ENCODE peak calls at places on chromosome 5, in five cellular contexts. X is IMR-90, D is H9, J is H1, G is mesendoderm. P is an unnamed sample.

GRCh38 chr5:127176769-127177168 is 103.5 kb upstream of the C5orf63 start:
- DNase-seq in X (no peak), D (no peak), J (no peak), G (no peak), P (no peak)

GRCh38 chr5:176388003-176388340 is 426 bp downstream of the NOP16 start:
- DNase-seq in X (peak), D (peak), J (no peak), G (peak), P (no peak)

GRCh38 chr5:97266576-97266975 is 83.5 kb upstream of the RIOK2 start:
- DNase-seq in X (peak), D (no peak), J (no peak), G (no peak), P (no peak)

GRCh38 chr5:98425626-98426025 is 347.8 kb upstream of the RGMB start:
- DNase-seq in X (no peak), D (no peak), J (no peak), G (no peak), P (no peak)

GRCh38 chr5:120252839-120253238 is 211.3 kb upstream of the PRR16 start:
- DNase-seq in X (peak), D (no peak), J (no peak), G (no peak), P (no peak)

GRCh38 chr5:40165789-40166728 is 513.7 kb upstream of the PTGER4 start:
- DNase-seq in X (peak), D (peak), J (no peak), G (peak), P (no peak)

GRCh38 chr5:150523472-150524350 is 15.8 kb downstream of the NDST1 start:
- DNase-seq in X (peak), D (peak), J (no peak), G (peak), P (no peak)

GRCh38 chr5:57983426-57983825 is 476.5 kb downstream of the PLK2 start:
- DNase-seq in X (no peak), D (no peak), J (no peak), G (no peak), P (no peak)

GRCh38 chr5:126920291-126920690 is 110.1 kb downstream of the MARCHF3 start:
- DNase-seq in X (peak), D (no peak), J (no peak), G (no peak), P (no peak)

GRCh38 chr5:110625376-110625999 is 101.0 kb downstream of the TMEM232 start:
- DNase-seq in X (peak), D (no peak), J (no peak), G (peak), P (no peak)

GRCh38 chr5:38393636-38394035 is 135.3 kb downstream of the EGFLAM start:
- DNase-seq in X (no peak), D (no peak), J (no peak), G (no peak), P (no peak)

GRCh38 chr5:146296245-146296644 is 42.4 kb upstream of the POU4F3 start:
- DNase-seq in X (no peak), D (no peak), J (no peak), G (no peak), P (no peak)

GRCh38 chr5:20601678-20602100 is 613.7 kb upstream of the CDH18 start:
- DNase-seq in X (no peak), D (peak), J (peak), G (peak), P (no peak)

GRCh38 chr5:146082798-146083197 is 22.6 kb downstream of the PLAC8L1 start:
- DNase-seq in X (no peak), D (no peak), J (no peak), G (no peak), P (no peak)

GRCh38 chr5:150295172-150295611 is 5.6 kb upstream of the CAMK2A start:
- DNase-seq in X (peak), D (no peak), J (no peak), G (no peak), P (no peak)

GRCh38 chr5:4230531-4230904 is 634.9 kb downstream of the IRX1 start:
- DNase-seq in X (no peak), D (no peak), J (no peak), G (no peak), P (peak)

GRCh38 chr5:38670878-38671277 is 114.4 kb upstream of the LIFR start:
- DNase-seq in X (no peak), D (no peak), J (no peak), G (no peak), P (no peak)

GRCh38 chr5:1294839-1295649 is at the start of gene TERT:
- DNase-seq in X (no peak), D (peak), J (peak), G (peak), P (peak)

GRCh38 chr5:2883771-2884170 is 132.3 kb upstream of the IRX2 start:
- DNase-seq in X (no peak), D (no peak), J (peak), G (no peak), P (no peak)

GRCh38 chr5:150412319-150413175 is at the start of gene CD74:
- DNase-seq in X (peak), D (peak), J (peak), G (peak), P (peak)

GRCh38 chr5:148963679-148964078 is 99.2 kb downstream of the SH3TC2 start:
- DNase-seq in X (no peak), D (no peak), J (peak), G (no peak), P (no peak)

GRCh38 chr5:119309290-119309818 is 46.5 kb upstream of the TNFAIP8 start:
- DNase-seq in X (no peak), D (no peak), J (no peak), G (no peak), P (no peak)

GRCh38 chr5:7762267-7762666 is 88.7 kb downstream of the CFAP90 start:
- DNase-seq in X (no peak), D (peak), J (no peak), G (no peak), P (no peak)

GRCh38 chr5:149210968-149211495 is 60.6 kb upstream of the AFAP1L1 start:
- DNase-seq in X (no peak), D (no peak), J (no peak), G (peak), P (peak)

GRCh38 chr5:148214665-148215064 is 11.8 kb downstream of the SPINK6 start:
- DNase-seq in X (no peak), D (no peak), J (no peak), G (no peak), P (no peak)

GRCh38 chr5:138336952-138337684 is 948 bp upstream of the FAM53C start:
- DNase-seq in X (peak), D (no peak), J (no peak), G (peak), P (no peak)

GRCh38 chr5:132205385-132206125 is 22.1 kb downstream of the P4HA2 start:
- DNase-seq in X (peak), D (no peak), J (no peak), G (no peak), P (no peak)

GRCh38 chr5:135205616-135206349 is 171.8 kb upstream of the PITX1 start:
- DNase-seq in X (peak), D (no peak), J (no peak), G (no peak), P (no peak)

GRCh38 chr5:38660194-38660668 is 103.8 kb upstream of the LIFR start:
- DNase-seq in X (no peak), D (peak), J (no peak), G (peak), P (peak)

GRCh38 chr5:116531117-116531516 is 43.5 kb downstream of the SEMA6A start:
- DNase-seq in X (no peak), D (no peak), J (no peak), G (no peak), P (no peak)

GRCh38 chr5:61311836-61312808 is 19.9 kb upstream of the ZSWIM6 start:
- DNase-seq in X (peak), D (no peak), J (no peak), G (no peak), P (no peak)
- H2BK5ac ChIP-seq in X (peak), D (no peak), J (no peak), G (no peak), P (no peak)

GRCh38 chr5:154478224-154478565 is at the start of gene HAND1:
- DNase-seq in X (no peak), D (peak), J (peak), G (peak), P (peak)

GRCh38 chr5:154480847-154481246 is 2.8 kb upstream of the HAND1 start:
- DNase-seq in X (no peak), D (no peak), J (no peak), G (no peak), P (no peak)

GRCh38 chr5:154478752-154479159 is 729 bp upstream of the HAND1 start:
- DNase-seq in X (no peak), D (peak), J (no peak), G (peak), P (no peak)

GRCh38 chr5:154479944-154480750 is 2.1 kb upstream of the HAND1 start:
- DNase-seq in X (no peak), D (peak), J (peak), G (peak), P (no peak)

DNA sequence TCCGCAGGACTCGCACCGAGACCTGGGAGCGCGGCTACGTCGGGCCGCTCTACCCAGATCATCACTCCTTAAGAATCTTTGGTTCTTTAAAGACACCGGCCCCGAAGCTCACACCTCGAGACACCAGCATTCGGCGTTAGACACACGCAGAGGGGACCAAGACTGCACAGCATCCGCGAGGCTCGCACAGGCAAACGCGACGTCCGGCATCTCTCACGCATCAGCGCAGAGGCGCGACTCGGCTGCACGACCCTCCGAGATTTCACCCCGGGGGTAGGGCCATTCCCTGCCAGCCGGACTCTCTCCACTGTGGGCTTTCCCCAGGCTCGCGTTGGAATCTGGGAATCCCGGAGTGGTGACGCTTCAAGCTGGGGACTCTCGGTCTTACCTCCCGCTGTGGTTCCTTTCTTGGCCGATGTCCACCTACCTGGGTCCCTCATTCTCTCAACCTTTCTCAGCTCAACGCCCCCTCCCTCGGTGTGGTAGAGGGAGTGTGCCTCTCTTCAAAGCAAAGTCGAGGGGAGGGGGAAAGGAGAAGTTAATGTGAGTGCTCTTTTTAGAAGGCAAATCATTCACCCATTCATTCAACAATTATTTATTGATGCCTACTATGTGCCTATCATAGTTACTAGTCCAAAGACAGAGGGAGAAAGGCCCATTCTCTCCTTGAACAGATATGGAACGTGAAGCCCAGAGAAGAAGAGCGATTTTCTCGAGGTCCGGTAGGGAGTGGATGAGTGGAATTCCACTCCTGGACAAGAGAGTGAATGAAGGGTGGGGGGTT is 1.3 kb upstream of the HAND1 start:
- DNase-seq in X (no peak), D (peak), J (peak), G (peak), P (no peak)
- H4K8ac ChIP-seq in X (no peak), D (no peak), J (no peak), G (no peak), P (no peak)

GRCh38 chr5:158364367-158364766 is 505.4 kb upstream of the CLINT1 start:
- DNase-seq in X (no peak), D (peak), J (no peak), G (peak), P (no peak)
- H3K27ac ChIP-seq in X (no peak), D (no peak), J (no peak), G (no peak), P (no peak)

GRCh38 chr5:172984244-172984953 is 828 bp downstream of the ATP6V0E1 start:
- DNase-seq in X (peak), D (peak), J (peak), G (peak), P (peak)

GRCh38 chr5:172981931-172982330 is 1.6 kb upstream of the ATP6V0E1 start:
- DNase-seq in X (no peak), D (no peak), J (no peak), G (no peak), P (no peak)

GRCh38 chr5:172985596-172985995 is 2.0 kb downstream of the ATP6V0E1 start:
- DNase-seq in X (no peak), D (no peak), J (no peak), G (no peak), P (no peak)

GRCh38 chr5:172979778-172980177 is 3.8 kb upstream of the ATP6V0E1 start:
- DNase-seq in X (peak), D (no peak), J (no peak), G (no peak), P (no peak)

DNA sequence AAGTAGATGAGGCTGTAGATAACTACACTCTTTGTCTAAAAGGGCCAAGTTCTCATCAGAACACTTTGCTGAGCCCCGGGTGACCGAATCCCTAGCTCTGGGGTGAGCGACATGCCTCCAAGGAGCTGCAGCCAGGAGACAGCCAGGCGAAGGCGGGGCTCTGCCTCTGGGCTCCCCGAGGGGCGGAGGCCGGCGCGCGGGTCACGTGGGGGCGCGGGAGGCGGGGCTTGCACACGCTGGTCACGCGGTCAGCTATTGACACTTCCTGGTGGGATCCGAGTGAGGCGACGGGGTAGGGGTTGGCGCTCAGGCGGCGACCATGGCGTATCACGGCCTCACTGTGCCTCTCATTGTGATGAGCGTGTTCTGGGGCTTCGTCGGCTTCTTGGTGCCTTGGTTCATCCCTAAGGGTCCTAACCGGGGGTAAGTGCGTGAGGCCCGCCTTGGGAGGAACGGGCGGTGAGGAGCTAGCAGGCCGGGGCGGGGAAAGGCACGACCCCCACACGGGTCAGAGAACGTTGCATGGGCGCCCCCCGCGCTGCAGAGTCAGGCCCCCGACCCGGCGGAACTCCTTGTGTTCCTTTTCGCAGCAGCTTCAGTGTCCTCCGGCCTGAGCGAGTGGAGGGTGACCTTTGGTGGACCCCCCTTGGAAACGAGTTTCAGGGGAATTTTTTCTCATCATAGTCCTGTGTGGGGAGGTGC is at the start of gene ATP6V0E1:
- DNase-seq in X (peak), D (peak), J (peak), G (peak), P (peak)
- H2BK5ac ChIP-seq in X (peak), D (no peak), J (peak), G (peak), P (no peak)

GRCh38 chr5:59789197-59789596 is 104.3 kb downstream of the PDE4D start:
- DNase-seq in X (no peak), D (no peak), J (no peak), G (no peak), P (no peak)

GRCh38 chr5:59791131-59791485 is 102.4 kb downstream of the PDE4D start:
- DNase-seq in X (no peak), D (no peak), J (no peak), G (no peak), P (no peak)

GRCh38 chr5:59791602-59792001 is 101.9 kb downstream of the PDE4D start:
- DNase-seq in X (no peak), D (no peak), J (no peak), G (no peak), P (no peak)

GRCh38 chr5:59789894-59790293 is 103.6 kb downstream of the PDE4D start:
- DNase-seq in X (no peak), D (no peak), J (no peak), G (no peak), P (no peak)

DNA sequence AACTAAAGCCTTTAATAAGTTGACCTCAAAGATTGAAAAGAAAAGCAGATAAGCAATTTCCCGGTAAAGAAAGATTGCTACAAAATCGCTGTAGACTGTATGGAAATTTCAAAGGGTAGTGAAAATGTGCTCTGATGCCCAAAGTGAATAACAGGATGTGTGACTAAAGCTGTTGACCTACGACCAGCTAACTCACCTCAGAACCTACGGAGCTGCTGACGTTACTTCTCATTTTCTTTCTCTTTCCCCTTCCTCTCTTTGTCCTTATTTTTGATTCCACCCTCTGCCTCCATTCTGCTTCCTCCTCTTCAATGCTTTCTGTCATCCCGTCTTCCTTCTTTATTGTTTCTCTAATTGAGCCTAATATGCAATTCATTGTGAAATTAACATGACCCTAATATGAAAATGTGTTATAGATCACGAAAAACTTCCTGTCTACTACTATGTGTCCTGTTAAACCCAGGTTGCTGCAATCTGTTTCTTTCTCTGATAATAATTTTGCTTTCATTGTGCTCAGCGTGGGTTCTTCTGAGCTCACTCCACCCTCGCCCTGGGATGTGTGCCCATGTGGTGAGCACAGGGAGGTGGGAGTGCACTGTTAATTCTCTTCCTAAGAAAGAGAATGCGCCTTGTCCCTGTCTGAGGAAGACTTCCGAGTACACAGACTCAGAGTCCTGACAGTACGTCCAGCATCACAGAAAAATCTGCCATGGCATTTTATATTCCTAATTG is 103.0 kb downstream of the PDE4D start:
- DNase-seq in X (no peak), D (no peak), J (no peak), G (no peak), P (no peak)
- H4K8ac ChIP-seq in X (no peak), D (no peak), J (no peak), G (no peak), P (no peak)

DNA sequence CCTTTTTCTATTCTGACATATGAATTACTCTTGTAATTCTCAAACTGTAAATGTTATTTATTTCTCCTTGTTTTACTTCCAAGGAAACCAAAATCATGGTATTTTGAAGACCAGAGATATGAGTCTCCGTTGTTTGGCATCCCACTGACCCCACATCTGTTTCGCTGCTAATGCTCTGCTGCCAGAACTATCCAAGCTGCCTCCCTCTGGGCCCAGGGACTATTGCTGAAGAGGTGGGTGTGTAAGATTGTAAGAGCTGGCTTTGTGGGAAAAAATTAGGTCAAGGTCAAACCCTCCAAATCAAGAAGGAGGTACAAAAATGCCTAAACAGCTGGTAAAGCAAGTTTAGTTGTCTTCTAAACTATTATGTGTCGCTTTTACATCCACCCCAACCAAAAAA is 129.4 kb upstream of the MYO10 start:
- DNase-seq in X (no peak), D (no peak), J (no peak), G (peak), P (no peak)
- H3K27ac ChIP-seq in X (no peak), D (no peak), J (no peak), G (peak), P (no peak)